ENCODE peak calls at places on chromosomes 6 and 20, in four cellular contexts. L is adrenal gland; P is prostate gland; Q is CD4-positive, alpha-beta T cell. J is an unnamed sample.

GRCh38 chr6:122449084-122449483 is 22.5 kb downstream of the SERINC1 start:
- DNase-seq in L (no peak), P (no peak), Q (no peak), J (no peak)

GRCh38 chr20:24185801-24186200 is 197.2 kb upstream of the GGTLC1 start:
- DNase-seq in L (no peak), P (no peak), Q (no peak), J (no peak)

GRCh38 chr6:24932832-24933231 is 2.9 kb downstream of the RIPOR2 start:
- DNase-seq in L (no peak), P (no peak), Q (no peak), J (no peak)

GRCh38 chr6:49551126-49551865 is 828 bp downstream of the C6orf141 start:
- DNase-seq in L (no peak), P (no peak), Q (no peak), J (no peak)

GRCh38 chr6:138454976-138455706 is 44.2 kb downstream of the NHSL1 start:
- DNase-seq in L (no peak), P (peak; percentile 52), Q (peak; percentile 42), J (no peak)

GRCh38 chr6:106360989-106361430 is 493 bp downstream of the CRYBG1 start:
- DNase-seq in L (no peak), P (peak; percentile 21), Q (peak; percentile 3), J (no peak)

GRCh38 chr6:2630362-2630761 is 120.4 kb downstream of the MYLK4 start:
- DNase-seq in L (peak; percentile 85), P (no peak), Q (no peak), J (peak; percentile 81)

GRCh38 chr6:168188974-168189678 is 110.1 kb upstream of the FRMD1 start:
- DNase-seq in L (no peak), P (no peak), Q (no peak), J (no peak)

GRCh38 chr6:38517005-38517404 is 122.7 kb downstream of the BTBD9 start:
- DNase-seq in L (no peak), P (no peak), Q (no peak), J (no peak)

GRCh38 chr6:100891079-100891478 is 9.9 kb upstream of the ASCC3 start:
- DNase-seq in L (no peak), P (no peak), Q (no peak), J (no peak)

GRCh38 chr6:7996538-7997225 is 67.5 kb downstream of the BLOC1S5 start:
- DNase-seq in L (no peak), P (no peak), Q (no peak), J (no peak)

GRCh38 chr20:2840138-2840966 is at the start of the genes PCED1A and VPS16:
- DNase-seq in L (peak; percentile 83), P (peak; percentile 80), Q (peak; percentile 83), J (peak; percentile 22)

GRCh38 chr6:145798530-145798929 is 16.1 kb downstream of the FBXO30 start:
- DNase-seq in L (no peak), P (no peak), Q (no peak), J (no peak)

GRCh38 chr6:157106487-157106886 is 216.8 kb downstream of the TMEM242 start:
- DNase-seq in L (no peak), P (no peak), Q (no peak), J (peak; percentile 17)

GRCh38 chr6:108995296-108995695 is 99.3 kb downstream of the SESN1 start:
- DNase-seq in L (no peak), P (no peak), Q (no peak), J (no peak)

GRCh38 chr6:75349262-75349984 is 64.8 kb upstream of the TMEM30A start:
- DNase-seq in L (no peak), P (no peak), Q (no peak), J (no peak)

GRCh38 chr6:153001767-153002612 is 519 bp downstream of the MTRF1L start:
- DNase-seq in L (peak; percentile 17), P (no peak), Q (no peak), J (no peak)

GRCh38 chr6:30820196-30820595 is 64.1 kb upstream of the DDR1 start:
- DNase-seq in L (peak; percentile 51), P (peak; percentile 59), Q (no peak), J (no peak)

GRCh38 chr6:158517581-158517980 is 42.3 kb upstream of the TMEM181 start:
- DNase-seq in L (no peak), P (no peak), Q (no peak), J (no peak)

GRCh38 chr6:26576407-26576843 is 20.3 kb upstream of the ABT1 start:
- DNase-seq in L (no peak), P (no peak), Q (no peak), J (no peak)

GRCh38 chr6:153090241-153090930 is 40.7 kb downstream of the RGS17 start:
- DNase-seq in L (no peak), P (no peak), Q (no peak), J (peak; percentile 84)

GRCh38 chr6:21500314-21500713 is 93.2 kb upstream of the SOX4 start:
- DNase-seq in L (no peak), P (no peak), Q (no peak), J (no peak)

GRCh38 chr6:5219292-5219691 is 41.5 kb downstream of the LYRM4 start:
- DNase-seq in L (no peak), P (no peak), Q (no peak), J (no peak)

GRCh38 chr20:13991311-13991710 is 897 bp upstream of the SEL1L2 start:
- DNase-seq in L (no peak), P (no peak), Q (no peak), J (no peak)

GRCh38 chr6:131998255-131998982 is 47.2 kb upstream of the CCN2 start:
- DNase-seq in L (no peak), P (no peak), Q (no peak), J (no peak)

GRCh38 chr20:20505554-20505953 is 137.7 kb downstream of the INSM1 start:
- DNase-seq in L (no peak), P (no peak), Q (no peak), J (no peak)

GRCh38 chr6:32188381-32189081 is 1.5 kb downstream of the PBX2 start:
- DNase-seq in L (no peak), P (no peak), Q (no peak), J (no peak)

GRCh38 chr6:44432726-44433125 is 45.2 kb downstream of the CDC5L start:
- DNase-seq in L (no peak), P (no peak), Q (no peak), J (no peak)

GRCh38 chr20:22374678-22375590 is 209.4 kb downstream of the FOXA2 start:
- DNase-seq in L (no peak), P (no peak), Q (no peak), J (no peak)

GRCh38 chr20:7989379-7989778 is 30.2 kb downstream of the TMX4 start:
- DNase-seq in L (no peak), P (no peak), Q (no peak), J (no peak)

GRCh38 chr6:131819507-131820228 is 11.8 kb downstream of the ENPP1 start:
- DNase-seq in L (no peak), P (no peak), Q (no peak), J (no peak)

GRCh38 chr6:122014961-122015360 is 384.5 kb upstream of the HSF2 start:
- DNase-seq in L (no peak), P (no peak), Q (no peak), J (no peak)

GRCh38 chr20:51562027-51562333 is 19.5 kb upstream of the NFATC2 start:
- DNase-seq in L (no peak), P (no peak), Q (no peak), J (no peak)

GRCh38 chr6:28981833-28982475 is 23.2 kb downstream of the ZNF311 start:
- DNase-seq in L (peak; percentile 86), P (peak; percentile 74), Q (peak; percentile 50), J (peak; percentile 93)
- TF ChIP-seq CTCF in L (peak; percentile 10), P (peak; percentile 21), Q (no peak), J (no peak)

DNA sequence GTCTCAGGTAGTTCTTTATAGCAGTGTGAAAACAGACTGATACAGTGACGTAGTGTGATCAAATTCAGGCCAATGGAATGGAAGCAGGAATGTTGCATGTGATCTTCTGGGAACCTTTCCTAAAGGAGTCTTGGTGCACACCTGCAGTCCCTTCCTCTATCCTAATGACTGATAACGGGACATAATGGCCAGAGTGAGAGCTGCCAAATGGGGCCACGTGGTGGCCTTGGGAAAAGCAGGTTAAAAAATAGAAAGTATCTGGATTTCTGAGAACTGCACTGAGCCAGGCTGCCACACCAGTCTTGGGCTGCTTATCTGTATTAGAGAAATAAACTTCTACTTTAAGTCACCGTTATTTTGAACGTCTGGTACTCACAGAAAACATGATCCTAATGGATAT is 51.9 kb downstream of the MEP1A start:
- DNase-seq in L (no peak), P (no peak), Q (no peak), J (no peak)
- H3K9me3 ChIP-seq in L (no peaks in the 10 kb centered on the region), P (no peaks in the 10 kb centered on the region), Q (peaks cover 22% of the 10 kb centered on the region), J (peaks cover 2% of the 10 kb centered on the region)

GRCh38 chr6:136958168-136958567 is 36.1 kb downstream of the SLC35D3 start:
- DNase-seq in L (no peak), P (no peak), Q (no peak), J (no peak)

GRCh38 chr6:136952714-136953260 is 30.7 kb downstream of the SLC35D3 start:
- DNase-seq in L (no peak), P (no peak), Q (no peak), J (no peak)

GRCh38 chr6:136959471-136959891 is 37.4 kb downstream of the SLC35D3 start:
- DNase-seq in L (no peak), P (no peak), Q (no peak), J (no peak)

GRCh38 chr6:136955123-136955522 is 33.0 kb downstream of the SLC35D3 start:
- DNase-seq in L (no peak), P (no peak), Q (no peak), J (no peak)

GRCh38 chr6:136956590-136957573 is 34.8 kb downstream of the SLC35D3 start:
- DNase-seq in L (no peak), P (no peak), Q (no peak), J (no peak)
- TF ChIP-seq CTCF in L (no peak), P (no peak), Q (no peak), J (peak; percentile 10)

DNA sequence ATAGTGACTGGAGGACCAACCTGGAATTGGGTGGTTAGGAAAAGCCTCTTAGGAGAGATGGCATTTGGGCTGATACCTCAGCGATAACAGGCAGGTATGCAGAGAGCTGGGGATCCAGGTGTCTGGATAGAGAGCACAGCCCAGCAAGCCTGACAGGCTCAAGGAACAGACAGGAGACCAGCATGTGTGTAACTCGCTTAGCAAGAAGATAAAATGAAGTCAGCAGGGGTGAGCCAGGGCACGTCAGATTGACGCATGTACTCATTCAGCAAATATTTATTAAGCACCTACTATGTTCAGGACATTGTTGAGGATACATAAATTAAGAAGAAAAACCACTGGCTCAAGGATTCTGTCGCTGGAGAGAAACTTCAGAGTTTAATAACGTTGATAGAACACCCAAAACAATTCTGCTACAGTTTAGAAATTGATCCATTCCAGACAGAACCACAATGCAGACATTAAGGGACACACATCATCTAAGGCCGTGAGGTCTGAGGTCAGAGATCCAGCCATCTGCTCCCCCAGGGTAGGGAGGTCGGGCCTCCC is 1.1 kb upstream of the DUSP22 start:
- DNase-seq in L (no peak), P (no peak), Q (no peak), J (no peak)
- H3K9me3 ChIP-seq in L (no peaks in the 10 kb centered on the region), P (no peaks in the 10 kb centered on the region), Q (no peaks in the 10 kb centered on the region), J (no peaks in the 10 kb centered on the region)

DNA sequence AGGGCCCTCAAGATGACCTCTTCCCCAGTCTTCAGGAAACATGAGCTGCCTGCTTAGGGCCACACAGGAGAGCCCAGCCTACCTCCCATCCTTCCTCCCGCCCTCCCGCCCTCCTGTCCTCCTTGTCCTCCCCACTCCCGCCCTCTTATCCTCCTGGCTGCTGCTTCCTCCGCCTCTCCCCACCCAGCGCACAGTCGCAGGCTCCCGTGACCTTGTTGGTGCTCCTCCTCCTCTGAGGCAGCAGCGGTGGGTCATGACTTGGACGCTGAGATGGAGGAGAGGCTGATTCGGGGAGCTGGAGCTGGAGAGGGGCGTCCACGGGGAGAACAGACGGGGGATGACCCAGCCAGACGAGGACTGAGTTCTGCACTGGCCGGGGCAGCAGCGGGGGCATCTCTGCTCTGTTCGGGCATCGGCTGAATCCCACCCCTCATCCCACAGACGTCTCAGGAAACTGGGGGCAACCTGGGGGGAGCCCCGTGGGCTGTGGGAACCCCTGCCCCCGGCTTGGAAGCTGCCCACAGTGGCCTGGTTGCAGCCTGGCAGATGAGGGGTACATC is 32.4 kb downstream of the CHRNA4 start:
- DNase-seq in L (peak; percentile 41), P (no peak), Q (no peak), J (no peak)
- TF ChIP-seq CTCF in L (no peak), P (no peak), Q (no peak), J (no peak)

J was measured in Panc1.